ENCODE peak calls at places on chromosomes 3 and 15, in eight cellular contexts. M is CD8-positive, alpha-beta T cell; Q is HFFc6; L is ELR; S is SIG-M5; C is GM23338; E is GM04503; R is C1 segment of cervical spinal cord. A is an unnamed sample.

GRCh38 chr3:14063152-14063551 is 61.5 kb downstream of the CHCHD4 start:
- DNase-seq in M (no peak), Q (no peak), L (no peak), S (no peak), C (no peak), E (no peak), R (no peak), A (no peak)

GRCh38 chr15:58916962-58917361 is 16.5 kb downstream of the SLTM start:
- DNase-seq in M (no peak), Q (no peak), L (no peak), S (no peak), C (no peak), E (no peak), R (no peak), A (no peak)

GRCh38 chr3:142007710-142008399 is 131.4 kb downstream of the ATP1B3 start:
- DNase-seq in M (no peak), Q (no peak), L (no peak), S (no peak), C (no peak), E (no peak), R (no peak), A (no peak)

GRCh38 chr3:142866841-142867631 is 21.8 kb downstream of the PCOLCE2 start:
- DNase-seq in M (no peak), Q (no peak), L (no peak), S (no peak), C (peak), E (no peak), R (no peak), A (no peak)

GRCh38 chr3:157452097-157452496 is 15.4 kb downstream of the PTX3 start:
- DNase-seq in M (no peak), Q (no peak), L (no peak), S (no peak), C (no peak), E (no peak), R (no peak), A (no peak)

GRCh38 chr15:84645496-84645895 is 8.6 kb downstream of the WDR73 start:
- DNase-seq in M (no peak), Q (no peak), L (no peak), S (no peak), C (no peak), E (no peak), R (no peak), A (no peak)

GRCh38 chr3:103169289-103169688 is 734.5 kb downstream of the ZPLD1 start:
- DNase-seq in M (no peak), Q (no peak), L (peak), S (no peak), C (no peak), E (no peak), R (no peak), A (no peak)

GRCh38 chr3:86801921-86802320 is 189.0 kb downstream of the VGLL3 start:
- DNase-seq in M (no peak), Q (peak), L (peak), S (no peak), C (no peak), E (no peak), R (no peak), A (no peak)

GRCh38 chr3:66431494-66431893 is 69.3 kb downstream of the LRIG1 start:
- DNase-seq in M (no peak), Q (peak), L (peak), S (no peak), C (no peak), E (peak), R (no peak), A (no peak)

GRCh38 chr15:73637527-73637926 is 4.3 kb upstream of the NPTN start:
- DNase-seq in M (no peak), Q (peak), L (peak), S (no peak), C (peak), E (peak), R (no peak), A (no peak)

GRCh38 chr15:34951993-34952392 is 17.5 kb downstream of the AQR start:
- DNase-seq in M (no peak), Q (peak), L (no peak), S (no peak), C (no peak), E (peak), R (no peak), A (no peak)

GRCh38 chr15:88714782-88715372 is 76.1 kb downstream of the ISG20 start:
- DNase-seq in M (no peak), Q (no peak), L (no peak), S (no peak), C (no peak), E (no peak), R (peak), A (no peak)

GRCh38 chr15:39192979-39193559 is 387.8 kb upstream of the THBS1 start:
- DNase-seq in M (no peak), Q (no peak), L (no peak), S (no peak), C (no peak), E (no peak), R (no peak), A (no peak)

GRCh38 chr3:65356331-65357286 is 668.8 kb upstream of the ADAMTS9 start:
- DNase-seq in M (no peak), Q (no peak), L (peak), S (no peak), C (peak), E (no peak), R (no peak), A (no peak)

GRCh38 chr3:79521221-79521848 is 246.5 kb downstream of the ROBO1 start:
- DNase-seq in M (no peak), Q (peak), L (peak), S (no peak), C (peak), E (no peak), R (peak), A (no peak)

GRCh38 chr15:70327328-70328136 is 229.8 kb upstream of the TLE3 start:
- DNase-seq in M (no peak), Q (peak), L (peak), S (no peak), C (no peak), E (peak), R (no peak), A (peak)

GRCh38 chr3:18625085-18625484 is 199.9 kb upstream of the SATB1 start:
- DNase-seq in M (no peak), Q (no peak), L (no peak), S (no peak), C (no peak), E (no peak), R (no peak), A (no peak)

GRCh38 chr3:129623447-129624118 is 17.1 kb upstream of the PLXND1 start:
- DNase-seq in M (no peak), Q (no peak), L (no peak), S (no peak), C (no peak), E (no peak), R (no peak), A (no peak)

GRCh38 chr15:71089801-71090200 is 25.5 kb upstream of the THSD4 start:
- DNase-seq in M (no peak), Q (no peak), L (no peak), S (no peak), C (no peak), E (no peak), R (no peak), A (no peak)

GRCh38 chr3:63199606-63200005 is 78.5 kb upstream of the SYNPR start:
- DNase-seq in M (no peak), Q (no peak), L (no peak), S (no peak), C (no peak), E (no peak), R (no peak), A (no peak)

GRCh38 chr3:13370609-13371008 is 49.5 kb downstream of the NUP210 start:
- DNase-seq in M (no peak), Q (no peak), L (no peak), S (no peak), C (no peak), E (no peak), R (no peak), A (no peak)

GRCh38 chr3:32249184-32249782 is 10.8 kb downstream of the CMTM8 start:
- DNase-seq in M (no peak), Q (peak), L (peak), S (no peak), C (no peak), E (peak), R (no peak), A (peak)

GRCh38 chr3:195699148-195699771 is 21.5 kb upstream of the MUC20 start:
- DNase-seq in M (no peak), Q (no peak), L (no peak), S (no peak), C (no peak), E (no peak), R (no peak), A (no peak)

A was measured in GF-D8.